ENCODE peak calls at places on chromosomes 4 and X, in six cellular contexts. O is sigmoid colon, H is K562, D is breast epithelium, V is esophagus muscularis mucosa, X is HCT116. M is an unnamed sample.

GRCh38 chrX:154515803-154516654 is at the start of gene FAM3A:
- DNase-seq in O (peak), H (peak), D (peak), V (peak), X (peak), M (peak)

GRCh38 chr4:104420766-104421165 is 73.9 kb downstream of the CXXC4 start:
- DNase-seq in O (no peak), H (no peak), D (no peak), V (no peak), X (no peak), M (no peak)

GRCh38 chr4:156194896-156195295 is 241.2 kb upstream of the CTSO start:
- DNase-seq in O (no peak), H (no peak), D (no peak), V (no peak), X (no peak), M (no peak)

GRCh38 chrX:15672886-15673285 is 8.3 kb upstream of the CLTRN start:
- DNase-seq in O (no peak), H (no peak), D (no peak), V (no peak), X (no peak), M (no peak)

GRCh38 chr4:120139392-120139791 is 72.7 kb upstream of the MAD2L1 start:
- DNase-seq in O (no peak), H (no peak), D (no peak), V (no peak), X (no peak), M (no peak)

GRCh38 chrX:71615954-71616353 is 2.4 kb downstream of the CXCR3 start:
- DNase-seq in O (peak), H (no peak), D (no peak), V (no peak), X (no peak), M (no peak)

GRCh38 chr4:67558493-67558892 is at the start of gene STAP1:
- DNase-seq in O (no peak), H (no peak), D (no peak), V (no peak), X (no peak), M (no peak)

GRCh38 chr4:169179609-169180526 is 90.9 kb downstream of the SH3RF1 start:
- DNase-seq in O (no peak), H (no peak), D (no peak), V (no peak), X (no peak), M (no peak)

GRCh38 chr4:77538144-77538543 is 67.5 kb upstream of the CXCL13 start:
- DNase-seq in O (no peak), H (no peak), D (no peak), V (no peak), X (peak), M (no peak)

GRCh38 chr4:150242820-150243458 is 164.7 kb downstream of the DCLK2 start:
- DNase-seq in O (no peak), H (peak), D (no peak), V (peak), X (peak), M (no peak)

GRCh38 chr4:5992171-5993062 is 25.8 kb downstream of the C4orf50 start:
- DNase-seq in O (peak), H (no peak), D (peak), V (no peak), X (no peak), M (no peak)

DNA sequence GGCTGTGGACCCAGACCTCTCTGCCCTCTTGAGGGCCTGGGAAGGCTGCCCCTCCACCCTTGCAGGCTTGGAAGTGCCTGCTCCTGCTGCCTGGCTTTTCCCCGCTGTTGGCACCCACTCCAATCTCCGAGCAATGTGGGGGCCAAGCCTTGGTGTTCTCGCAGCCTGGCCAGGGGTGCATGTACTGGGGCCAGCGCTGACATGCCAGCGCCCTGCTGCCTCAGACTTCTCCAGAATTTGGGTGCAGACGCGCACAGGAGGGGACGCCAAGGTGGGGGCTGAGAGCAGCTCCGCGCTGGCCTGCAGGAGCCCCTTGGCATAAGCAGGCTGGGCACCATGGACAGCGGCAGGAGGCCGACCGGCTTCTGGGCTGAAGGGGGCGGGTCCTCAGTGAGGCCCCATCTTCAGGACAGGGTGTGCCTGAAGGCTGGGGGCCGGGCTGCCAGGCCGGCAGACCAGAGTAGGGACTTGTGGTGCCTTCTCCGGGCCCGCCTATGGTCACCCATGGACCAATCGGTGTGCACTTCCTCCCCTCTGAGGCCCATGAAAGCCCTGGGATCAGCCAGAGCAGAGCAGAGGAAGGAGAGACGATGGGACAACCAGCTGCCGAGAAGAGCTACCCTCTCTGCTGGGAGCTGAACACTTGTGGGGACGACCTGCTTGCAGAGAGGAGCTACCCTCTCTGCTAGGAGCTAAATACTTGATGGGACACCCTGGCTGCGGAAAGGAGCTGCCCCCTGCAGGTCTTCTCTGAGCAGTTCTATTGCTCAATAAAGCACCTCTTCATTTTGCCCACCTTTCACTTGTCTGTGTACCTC is 118.3 kb downstream of the DNAAF6 start:
- DNase-seq in O (peak), H (peak), D (no peak), V (no peak), X (no peak), M (peak)
- TF ChIP-seq POLR2AphosphoS5 in O (no peak), H (no peak), D (no peak), V (no peak), X (no peak), M (no peak)

DNA sequence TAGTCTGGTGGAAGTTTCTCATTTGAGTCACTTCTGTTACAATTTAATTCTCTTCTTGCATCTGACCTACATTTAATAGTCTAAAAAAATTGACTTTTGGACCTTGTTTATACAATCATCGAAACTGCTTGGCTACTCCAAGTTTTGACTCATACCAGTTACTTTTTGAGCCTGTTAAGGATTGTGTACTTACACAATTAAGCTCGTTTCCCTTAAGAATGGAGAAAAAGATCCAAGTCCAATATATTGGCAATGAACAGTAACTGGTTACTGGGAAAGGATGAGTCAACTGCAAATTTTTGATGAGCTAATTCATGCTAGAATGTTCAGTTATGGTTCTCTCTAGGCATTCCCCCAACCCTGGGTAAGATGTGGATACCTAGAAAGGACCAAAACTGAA is 58.2 kb downstream of the DCX start:
- DNase-seq in O (no peak), H (no peak), D (no peak), V (no peak), X (no peak), M (no peak)
- TF ChIP-seq POLR2AphosphoS5 in O (no peak), H (no peak), D (no peak), V (no peak), X (no peak), M (no peak)

GRCh38 chrX:48835524-48836329 is at the start of gene PCSK1N:
- DNase-seq in O (no peak), H (no peak), D (no peak), V (no peak), X (no peak), M (no peak)
- TF ChIP-seq POLR2AphosphoS5 in O (no peak), H (no peak), D (no peak), V (no peak), X (no peak), M (no peak)

GRCh38 chr4:117793786-117794369 is 240.4 kb upstream of the NDST3 start:
- DNase-seq in O (no peak), H (no peak), D (no peak), V (no peak), X (no peak), M (no peak)
- TF ChIP-seq POLR2AphosphoS5 in O (no peak), H (no peak), D (no peak), V (no peak), X (no peak), M (no peak)

GRCh38 chrX:46588263-46588662 is 14.7 kb downstream of the CHST7 start:
- DNase-seq in O (peak), H (no peak), D (no peak), V (no peak), X (no peak), M (no peak)
- TF ChIP-seq POLR2AphosphoS5 in O (no peak), H (no peak), D (no peak), V (no peak), X (no peak), M (no peak)

M was measured in spleen.